ENCODE peak calls at places on chromosomes 16 and 17, in six cellular contexts. One of them, this sample, is unnamed.

GRCh38 chr17:66636111-66636510 is 198.8 kb upstream of the CACNG5 start:
- DNase-seq in H1: no peak
- DNase-seq in WTC11: no peak
- DNase-seq in HepG2: no peak
- DNase-seq in K562: no peak
- DNase-seq in A549: no peak
- DNase-seq in this sample: no peak

GRCh38 chr16:12257926-12258561 is 281.5 kb downstream of the SNX29 start:
- DNase-seq in H1: no peak
- DNase-seq in HepG2: peak; percentile 95
- DNase-seq in A549: no peak
- DNase-seq in WTC11: peak; percentile 32
- DNase-seq in K562: peak; percentile 27
- DNase-seq in this sample: no peak

GRCh38 chr17:7932483-7932891 is 481 bp downstream of the CNTROB start:
- DNase-seq in A549: peak; percentile 73
- DNase-seq in H1: no peak
- DNase-seq in K562: peak; percentile 47
- DNase-seq in WTC11: peak; percentile 22
- DNase-seq in HepG2: peak; percentile 12
- DNase-seq in this sample: peak; percentile 48

GRCh38 chr17:80861892-80862291 is 129.7 kb upstream of the CHMP6 start:
- DNase-seq in H1: no peak
- DNase-seq in A549: peak; percentile 55
- DNase-seq in K562: no peak
- DNase-seq in WTC11: no peak
- DNase-seq in HepG2: no peak
- DNase-seq in this sample: no peak

GRCh38 chr17:50890675-50891516 is 24.7 kb upstream of the TOB1 start:
- DNase-seq in H1: no peak
- DNase-seq in K562: peak; percentile 1
- DNase-seq in A549: peak; percentile 55
- DNase-seq in HepG2: peak; percentile 97
- DNase-seq in WTC11: no peak
- DNase-seq in this sample: no peak

GRCh38 chr16:4351880-4352279 is 759 bp upstream of the PAM16 start:
- DNase-seq in A549: no peak
- DNase-seq in WTC11: no peak
- DNase-seq in H1: no peak
- DNase-seq in K562: no peak
- DNase-seq in HepG2: peak; percentile 46
- DNase-seq in this sample: no peak

GRCh38 chr17:36485027-36485426 is 1.5 kb upstream of the ZNHIT3 start:
- DNase-seq in K562: no peak
- DNase-seq in HepG2: no peak
- DNase-seq in H1: no peak
- DNase-seq in A549: no peak
- DNase-seq in WTC11: no peak
- DNase-seq in this sample: no peak

GRCh38 chr17:56629450-56630187 is 36.1 kb downstream of the NOG start:
- DNase-seq in K562: peak; percentile 42
- DNase-seq in H1: peak; percentile 29
- DNase-seq in A549: peak; percentile 77
- DNase-seq in WTC11: peak; percentile 62
- DNase-seq in HepG2: peak; percentile 10
- DNase-seq in this sample: no peak

GRCh38 chr17:59369026-59369724 is 37.7 kb downstream of the YPEL2 start:
- DNase-seq in HepG2: no peak
- DNase-seq in H1: no peak
- DNase-seq in A549: no peak
- DNase-seq in K562: no peak
- DNase-seq in WTC11: no peak
- DNase-seq in this sample: no peak

GRCh38 chr17:58279016-58279671 is 1.6 kb downstream of the MPO start:
- DNase-seq in HepG2: no peak
- DNase-seq in K562: peak; percentile 14
- DNase-seq in A549: no peak
- DNase-seq in H1: no peak
- DNase-seq in WTC11: no peak
- DNase-seq in this sample: no peak

GRCh38 chr17:42294469-42295398 is 6.4 kb downstream of the STAT5A start:
- DNase-seq in WTC11: no peak
- DNase-seq in H1: no peak
- DNase-seq in K562: no peak
- DNase-seq in A549: no peak
- DNase-seq in HepG2: no peak
- DNase-seq in this sample: no peak

GRCh38 chr17:59508999-59509398 is 56.4 kb upstream of the DHX40 start:
- DNase-seq in K562: no peak
- DNase-seq in HepG2: no peak
- DNase-seq in H1: no peak
- DNase-seq in WTC11: peak; percentile 41
- DNase-seq in A549: no peak
- DNase-seq in this sample: no peak

GRCh38 chr16:50071075-50071671 is 5.4 kb downstream of the HEATR3 start:
- DNase-seq in A549: no peak
- DNase-seq in H1: no peak
- DNase-seq in HepG2: no peak
- DNase-seq in WTC11: no peak
- DNase-seq in K562: peak; percentile 55
- DNase-seq in this sample: peak; percentile 19

GRCh38 chr17:1703063-1703462 is 7.1 kb downstream of the TLCD2 start:
- DNase-seq in WTC11: no peak
- DNase-seq in HepG2: no peak
- DNase-seq in H1: no peak
- DNase-seq in K562: no peak
- DNase-seq in A549: no peak
- DNase-seq in this sample: no peak

GRCh38 chr16:64914-65255 is 7.5 kb downstream of the RHBDF1 start:
- DNase-seq in H1: no peak
- DNase-seq in K562: no peak
- DNase-seq in A549: no peak
- DNase-seq in HepG2: no peak
- DNase-seq in WTC11: no peak
- DNase-seq in this sample: no peak
- TF ChIP-seq JUN in H1: no peak
- TF ChIP-seq JUN in K562: no peak
- TF ChIP-seq JUN in A549: no peak
- TF ChIP-seq JUN in HepG2: no peak
- TF ChIP-seq JUN in WTC11: no peak
- TF ChIP-seq JUN in this sample: no peak

GRCh38 chr16:2484898-2485508 is 10.1 kb downstream of the TBC1D24 start:
- DNase-seq in A549: no peak
- DNase-seq in HepG2: peak; percentile 95
- DNase-seq in WTC11: no peak
- DNase-seq in H1: no peak
- DNase-seq in K562: peak; percentile 69
- DNase-seq in this sample: no peak

GRCh38 chr16:2483160-2483559 is 8.2 kb downstream of the TBC1D24 start:
- DNase-seq in H1: no peak
- DNase-seq in WTC11: no peak
- DNase-seq in K562: no peak
- DNase-seq in A549: no peak
- DNase-seq in HepG2: no peak
- DNase-seq in this sample: no peak

GRCh38 chr16:2482181-2483107 is 7.5 kb downstream of the TBC1D24 start:
- DNase-seq in HepG2: no peak
- DNase-seq in A549: no peak
- DNase-seq in WTC11: no peak
- DNase-seq in H1: no peak
- DNase-seq in K562: no peak
- DNase-seq in this sample: no peak

GRCh38 chr16:2485811-2486507 is 11.0 kb downstream of the TBC1D24 start:
- DNase-seq in HepG2: no peak
- DNase-seq in K562: no peak
- DNase-seq in A549: no peak
- DNase-seq in WTC11: no peak
- DNase-seq in H1: no peak
- DNase-seq in this sample: no peak

GRCh38 chr16:2483939-2484897 is 9.3 kb downstream of the TBC1D24 start:
- DNase-seq in WTC11: no peak
- DNase-seq in HepG2: no peak
- DNase-seq in A549: no peak
- DNase-seq in K562: no peak
- DNase-seq in H1: no peak
- DNase-seq in this sample: no peak
- TF ChIP-seq JUN in WTC11: no peak
- TF ChIP-seq JUN in HepG2: no peak
- TF ChIP-seq JUN in A549: no peak
- TF ChIP-seq JUN in K562: no peak
- TF ChIP-seq JUN in H1: no peak
- TF ChIP-seq JUN in this sample: no peak

GRCh38 chr17:73142763-73143395 is 21.9 kb upstream of the SSTR2 start:
- DNase-seq in WTC11: no peak
- DNase-seq in HepG2: no peak
- DNase-seq in H1: no peak
- DNase-seq in A549: no peak
- DNase-seq in K562: no peak
- DNase-seq in this sample: peak; percentile 30
- TF ChIP-seq JUN in WTC11: no peak
- TF ChIP-seq JUN in HepG2: no peak
- TF ChIP-seq JUN in H1: no peak
- TF ChIP-seq JUN in A549: no peak
- TF ChIP-seq JUN in K562: no peak
- TF ChIP-seq JUN in this sample: no peak

GRCh38 chr16:57775661-57776469 is 26.4 kb downstream of the KIFC3 start:
- DNase-seq in K562: no peak
- DNase-seq in WTC11: peak; percentile 92
- DNase-seq in A549: no peak
- DNase-seq in H1: peak; percentile 94
- DNase-seq in HepG2: peak; percentile 52
- DNase-seq in this sample: no peak
- TF ChIP-seq JUN in K562: no peak
- TF ChIP-seq JUN in WTC11: no peak
- TF ChIP-seq JUN in A549: no peak
- TF ChIP-seq JUN in H1: peak; percentile 11
- TF ChIP-seq JUN in HepG2: no peak
- TF ChIP-seq JUN in this sample: no peak

DNA sequence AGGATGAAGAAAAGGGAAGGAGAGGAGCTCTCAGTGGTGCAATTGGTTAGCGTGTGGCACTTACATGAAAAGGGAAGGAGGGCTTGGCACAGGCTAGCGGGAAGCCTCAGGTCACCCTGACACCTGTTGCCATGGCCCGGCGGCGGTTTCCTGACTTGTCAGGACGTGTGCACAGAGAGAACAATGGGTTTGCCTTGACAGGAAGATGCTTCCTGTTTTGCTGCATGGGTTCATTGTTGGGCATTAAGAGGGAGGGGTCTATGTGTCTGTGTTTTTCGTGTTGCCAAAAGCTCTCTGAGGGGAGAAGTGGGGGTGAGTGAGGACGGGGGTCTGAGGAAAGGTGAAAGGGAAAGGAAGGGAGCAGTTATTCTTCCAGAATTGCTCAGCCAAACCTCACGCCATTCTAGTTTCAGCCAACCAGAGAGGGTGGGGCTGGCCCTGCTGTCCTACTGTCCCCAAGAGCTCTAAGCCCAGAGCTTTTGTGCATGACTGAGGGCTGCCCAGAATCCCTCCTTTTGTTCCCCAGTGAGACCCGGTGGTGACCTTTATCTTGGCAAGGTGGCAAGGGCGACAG is 17.1 kb upstream of the CCR7 start:
- DNase-seq in K562: no peak
- DNase-seq in H1: no peak
- DNase-seq in WTC11: no peak
- DNase-seq in HepG2: no peak
- DNase-seq in A549: no peak
- DNase-seq in this sample: peak; percentile 97
- TF ChIP-seq JUN in K562: no peak
- TF ChIP-seq JUN in H1: no peak
- TF ChIP-seq JUN in WTC11: no peak
- TF ChIP-seq JUN in HepG2: no peak
- TF ChIP-seq JUN in A549: no peak
- TF ChIP-seq JUN in this sample: no peak

GRCh38 chr16:10895053-10895946 is 18.3 kb downstream of the CIITA start:
- DNase-seq in HepG2: peak; percentile 48
- DNase-seq in WTC11: peak; percentile 85
- DNase-seq in K562: peak; percentile 70
- DNase-seq in H1: peak; percentile 38
- DNase-seq in A549: peak; percentile 29
- DNase-seq in this sample: peak; percentile 22

GRCh38 chr16:10896165-10896564 is 19.2 kb downstream of the CIITA start:
- DNase-seq in H1: no peak
- DNase-seq in HepG2: no peak
- DNase-seq in K562: no peak
- DNase-seq in A549: no peak
- DNase-seq in WTC11: no peak
- DNase-seq in this sample: no peak

GRCh38 chr16:10896723-10897122 is 19.7 kb downstream of the CIITA start:
- DNase-seq in K562: no peak
- DNase-seq in WTC11: no peak
- DNase-seq in HepG2: no peak
- DNase-seq in A549: no peak
- DNase-seq in H1: no peak
- DNase-seq in this sample: no peak

GRCh38 chr16:10889880-10890279 is 12.9 kb downstream of the CIITA start:
- DNase-seq in HepG2: no peak
- DNase-seq in K562: no peak
- DNase-seq in H1: no peak
- DNase-seq in A549: no peak
- DNase-seq in WTC11: no peak
- DNase-seq in this sample: no peak

DNA sequence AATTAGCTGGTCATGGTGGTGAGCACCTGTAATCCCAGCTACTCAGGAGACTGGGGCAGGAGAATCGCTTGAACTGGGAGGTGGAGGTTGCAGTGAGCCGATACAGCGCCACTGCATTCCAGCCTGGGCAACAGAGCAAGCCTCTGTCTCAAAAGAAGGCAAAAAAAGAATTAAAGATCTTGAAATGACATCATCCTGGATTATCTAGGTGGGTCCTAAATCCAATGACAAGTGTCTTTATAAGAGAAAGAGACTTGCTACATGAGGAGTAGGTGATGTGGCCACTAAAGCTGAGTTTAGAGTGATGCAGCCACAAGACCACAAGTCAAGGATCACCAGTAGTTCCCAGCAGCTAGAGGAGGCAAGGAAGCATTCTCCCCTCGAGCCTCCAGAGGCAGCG is 15.8 kb downstream of the CIITA start:
- DNase-seq in H1: no peak
- DNase-seq in A549: no peak
- DNase-seq in HepG2: no peak
- DNase-seq in WTC11: no peak
- DNase-seq in K562: no peak
- DNase-seq in this sample: no peak
- TF ChIP-seq JUN in H1: no peak
- TF ChIP-seq JUN in A549: no peak
- TF ChIP-seq JUN in HepG2: no peak
- TF ChIP-seq JUN in WTC11: no peak
- TF ChIP-seq JUN in K562: no peak
- TF ChIP-seq JUN in this sample: no peak

This sample was measured in endothelial cell of umbilical vein.